ENCODE peak calls at places on chromosomes 4 and X, in eight cellular contexts. P, K, F, N, L, Z, U and S are unnamed samples. For H3K79me2, the result is how much of the 10 kb centered on the place peaks cover.

GRCh38 chrX:25020391-25021131 is 4.8 kb upstream of the ARX start:
- DNase-seq in P (peak), K (peak), F (no peak), N (peak), L (peak), Z (peak), U (peak), S (no peak)

GRCh38 chr4:75490155-75490554 is 24.0 kb downstream of the RCHY1 start:
- DNase-seq in P (peak), K (peak), F (peak), N (no peak), L (peak), Z (peak), U (no peak), S (no peak)

GRCh38 chr4:101304916-101305315 is 42.4 kb downstream of the PPP3CA start:
- DNase-seq in P (no peak), K (peak), F (peak), N (peak), L (no peak), Z (peak), U (no peak), S (no peak)

GRCh38 chrX:142359359-142359758 is 154.3 kb upstream of the MAGEC2 start:
- DNase-seq in P (no peak), K (no peak), F (no peak), N (no peak), L (no peak), Z (no peak), U (no peak), S (no peak)

GRCh38 chrX:16873106-16873505 is 2.9 kb upstream of the RBBP7 start:
- DNase-seq in P (no peak), K (no peak), F (no peak), N (no peak), L (no peak), Z (no peak), U (no peak), S (peak)

GRCh38 chr4:152961041-152961751 is 25.1 kb downstream of the FHDC1 start:
- DNase-seq in P (no peak), K (no peak), F (no peak), N (no peak), L (no peak), Z (no peak), U (no peak), S (peak)

GRCh38 chr4:164221631-164222030 is 532.3 kb upstream of the SMIM31 start:
- DNase-seq in P (no peak), K (no peak), F (peak), N (no peak), L (no peak), Z (no peak), U (no peak), S (peak)

GRCh38 chr4:163448541-163449203 is 24.9 kb downstream of the TKTL2 start:
- DNase-seq in P (no peak), K (no peak), F (peak), N (no peak), L (no peak), Z (peak), U (no peak), S (peak)

GRCh38 chr4:183342541-183343533 is 20.6 kb upstream of the CLDN24 start:
- DNase-seq in P (no peak), K (peak), F (no peak), N (peak), L (no peak), Z (no peak), U (no peak), S (no peak)

GRCh38 chrX:6184900-6185515 is 43.7 kb downstream of the NLGN4X start:
- DNase-seq in P (peak), K (no peak), F (peak), N (no peak), L (no peak), Z (no peak), U (no peak), S (no peak)

GRCh38 chr4:118911162-118911791 is 22.6 kb downstream of the SYNPO2 start:
- DNase-seq in P (no peak), K (no peak), F (peak), N (no peak), L (no peak), Z (no peak), U (no peak), S (no peak)

GRCh38 chr4:182968917-182969650 is 51.9 kb upstream of the DCTD start:
- DNase-seq in P (no peak), K (no peak), F (no peak), N (no peak), L (no peak), Z (no peak), U (no peak), S (no peak)

GRCh38 chr4:5051210-5051691 is at the start of gene STK32B:
- DNase-seq in P (peak), K (peak), F (peak), N (peak), L (peak), Z (peak), U (peak), S (no peak)

GRCh38 chr4:77818667-77819408 is at the start of gene CNOT6L:
- DNase-seq in P (peak), K (peak), F (peak), N (peak), L (peak), Z (peak), U (peak), S (peak)

GRCh38 chrX:71944369-71944768 is 33.7 kb downstream of the NHSL2 start:
- DNase-seq in P (no peak), K (no peak), F (no peak), N (no peak), L (no peak), Z (no peak), U (no peak), S (no peak)

GRCh38 chr4:26459054-26459755 is 31.1 kb downstream of the CCKAR start:
- DNase-seq in P (peak), K (peak), F (peak), N (peak), L (peak), Z (peak), U (peak), S (peak)

GRCh38 chr4:92304636-92305035 is 870 bp downstream of the GRID2 start:
- DNase-seq in P (no peak), K (peak), F (no peak), N (peak), L (peak), Z (peak), U (no peak), S (no peak)

GRCh38 chrX:152138388-152138784 is at the start of gene MAGEA10:
- DNase-seq in P (no peak), K (no peak), F (no peak), N (no peak), L (no peak), Z (no peak), U (no peak), S (no peak)

GRCh38 chr4:98466868-98467599 is 191.4 kb downstream of the TSPAN5 start:
- DNase-seq in P (no peak), K (no peak), F (peak), N (no peak), L (no peak), Z (no peak), U (no peak), S (no peak)

GRCh38 chr4:54185871-54186270 is 43.2 kb upstream of the PDGFRA start:
- DNase-seq in P (no peak), K (no peak), F (no peak), N (peak), L (no peak), Z (peak), U (no peak), S (peak)

GRCh38 chr4:188934320-188934975 is 795.2 kb downstream of the TRIML1 start:
- DNase-seq in P (no peak), K (no peak), F (peak), N (no peak), L (no peak), Z (no peak), U (no peak), S (no peak)

DNA sequence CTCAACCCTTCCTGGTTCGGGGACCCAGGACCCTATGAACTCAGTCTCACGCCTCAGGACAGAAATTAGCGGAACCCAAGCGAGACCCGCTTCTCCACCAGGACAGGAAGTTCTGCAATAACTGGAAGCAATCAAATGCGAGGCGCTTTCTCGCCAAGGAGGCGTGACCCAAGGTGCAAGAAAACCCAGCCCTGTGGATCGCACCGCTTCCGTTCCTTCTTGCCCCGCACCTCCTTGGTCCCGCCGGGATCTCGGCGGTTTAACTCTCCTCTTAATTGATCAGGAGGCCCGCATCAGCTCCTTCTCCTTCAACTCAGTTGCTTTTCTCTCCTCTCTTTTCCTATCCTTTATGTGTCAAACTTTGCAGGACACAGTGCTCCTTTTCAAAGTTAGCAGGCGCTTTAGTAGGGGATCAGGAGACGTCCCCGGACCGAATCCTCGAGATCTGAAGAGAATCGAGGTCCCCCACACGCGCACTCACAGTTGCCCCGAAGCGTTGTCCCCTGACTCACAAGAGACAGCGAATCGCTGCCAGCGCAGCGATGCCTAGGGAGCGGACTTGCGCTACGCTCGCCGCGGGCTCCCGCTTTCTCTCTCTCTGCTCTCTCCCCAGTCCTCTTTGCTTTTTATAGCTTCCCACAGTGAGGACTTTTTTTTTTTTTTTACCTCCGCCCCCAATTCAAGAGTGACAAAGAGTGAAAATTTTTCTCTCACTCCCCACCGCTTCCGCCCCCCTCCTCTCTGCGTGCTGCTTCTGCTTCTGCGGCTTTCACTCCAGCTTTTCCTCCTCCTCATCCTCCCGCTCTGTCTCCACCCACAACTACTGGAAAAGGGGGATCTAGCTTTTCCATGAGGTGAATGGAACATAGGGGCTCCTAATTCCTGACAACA is at the start of gene DKK2:
- DNase-seq in P (no peak), K (peak), F (peak), N (peak), L (peak), Z (peak), U (no peak), S (no peak)
- H3K4me3 ChIP-seq in P (peak), K (peak), F (peak), N (peak), L (peak), Z (peak), U (no peak), S (no peak)

DNA sequence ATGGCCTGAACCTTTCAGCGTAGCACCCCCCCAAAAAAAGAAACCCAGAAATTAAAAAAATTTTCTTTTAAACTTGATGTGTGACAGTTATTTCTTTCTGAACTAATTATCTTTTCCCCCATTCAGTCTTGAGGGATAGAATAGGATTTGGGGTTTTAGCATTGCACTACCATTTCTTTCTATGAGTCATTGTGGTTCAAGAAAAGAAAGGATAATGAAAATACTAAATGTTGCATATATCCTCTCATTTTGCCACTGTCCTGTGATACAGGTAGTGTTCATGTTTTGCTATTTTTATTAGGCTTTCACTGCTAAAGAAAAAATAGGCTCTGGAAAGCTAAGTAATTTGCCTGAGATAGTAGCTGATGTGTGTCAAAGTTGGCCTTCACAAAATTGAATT is 39.4 kb upstream of the DCK start:
- DNase-seq in P (no peak), K (no peak), F (peak), N (no peak), L (no peak), Z (no peak), U (no peak), S (no peak)
- H3K79me2 ChIP-seq in P (under half), K (half or more), F (under half), N (half or more), L (half or more), Z (under half), U (half or more), S (under half)

GRCh38 chrX:77901506-77901905 is 2.2 kb downstream of the COX7B start:
- DNase-seq in P (no peak), K (no peak), F (no peak), N (no peak), L (no peak), Z (no peak), U (no peak), S (no peak)
- H3K4me3 ChIP-seq in P (no peak), K (peak), F (no peak), N (no peak), L (no peak), Z (no peak), U (no peak), S (no peak)

GRCh38 chr4:7812921-7813320 is 126.7 kb downstream of the AFAP1 start:
- DNase-seq in P (no peak), K (no peak), F (no peak), N (no peak), L (no peak), Z (no peak), U (no peak), S (no peak)
- H3K79me2 ChIP-seq in P (under half), K (under half), F (under half), N (half or more), L (under half), Z (under half), U (under half), S (under half)

GRCh38 chr4:95255396-95256107 is 293.2 kb downstream of the UNC5C start:
- DNase-seq in P (no peak), K (no peak), F (peak), N (no peak), L (peak), Z (no peak), U (peak), S (no peak)
- H3K4me3 ChIP-seq in P (no peak), K (no peak), F (no peak), N (no peak), L (no peak), Z (no peak), U (no peak), S (no peak)